ENCODE peak calls at places on chromosomes 12 and 14, in four cellular contexts. M is caudate nucleus, R is cardiac fibroblast, J is sciatic nerve. P is an unnamed sample.

GRCh38 chr12:12439636-12440035 is 82.8 kb downstream of the BORCS5 start:
- DNase-seq in M (no peak), R (peak; percentile 85), J (no peak), P (no peak)

GRCh38 chr12:10610188-10610587 is 3.2 kb downstream of the MAGOHB start:
- DNase-seq in R (no peak), J (no peak), M (no peak), P (no peak)

GRCh38 chr12:54040148-54040494 is 7.3 kb downstream of the HOXC5 start:
- DNase-seq in J (peak; percentile 54), M (no peak), R (no peak), P (peak; percentile 73)

GRCh38 chr12:12181516-12181915 is 85.3 kb downstream of the LRP6 start:
- DNase-seq in J (no peak), M (no peak), R (peak; percentile 43), P (peak; percentile 18)

GRCh38 chr14:76719664-76720063 is 41.6 kb upstream of the VASH1 start:
- DNase-seq in J (no peak), M (no peak), R (no peak), P (no peak)

GRCh38 chr12:57553343-57554202 is 3.7 kb downstream of the KIF5A start:
- DNase-seq in J (no peak), R (no peak), M (no peak), P (no peak)

GRCh38 chr14:21978999-21979314 is 305.3 kb upstream of the OR4E1 start:
- DNase-seq in R (no peak), J (no peak), M (no peak), P (no peak)

GRCh38 chr14:90943367-90943766 is 117.1 kb downstream of the RPS6KA5 start:
- DNase-seq in M (no peak), J (no peak), R (no peak), P (no peak)

GRCh38 chr12:28121433-28121832 is 68.8 kb upstream of the CCDC91 start:
- DNase-seq in J (no peak), R (no peak), M (no peak), P (no peak)

GRCh38 chr14:73744874-73745529 is 30.8 kb upstream of the PNMA1 start:
- DNase-seq in M (no peak), R (no peak), J (no peak), P (no peak)

GRCh38 chr12:49942921-49943662 is 7.4 kb upstream of the AQP2 start:
- DNase-seq in J (peak; percentile 30), R (no peak), M (no peak), P (no peak)

GRCh38 chr14:89750909-89751502 is 203.5 kb downstream of the EFCAB11 start:
- DNase-seq in R (no peak), J (no peak), M (no peak), P (no peak)

GRCh38 chr12:93039062-93039461 is 110.0 kb upstream of the EEA1 start:
- DNase-seq in M (no peak), R (no peak), J (no peak), P (no peak)

GRCh38 chr14:52922656-52923055 is 28.2 kb downstream of the FERMT2 start:
- DNase-seq in M (no peak), R (peak; percentile 51), J (no peak), P (no peak)

GRCh38 chr12:68854554-68854953 is 46.6 kb downstream of the MDM2 start:
- DNase-seq in M (no peak), R (no peak), J (no peak), P (no peak)

GRCh38 chr12:26434299-26434915 is 239.0 kb downstream of the SSPN start:
- DNase-seq in M (no peak), R (peak; percentile 70), J (no peak), P (peak; percentile 75)

GRCh38 chr12:79378496-79378895 is 312.3 kb downstream of the PAWR start:
- DNase-seq in M (no peak), R (no peak), J (no peak), P (no peak)

GRCh38 chr12:1851126-1851791 is 30.9 kb downstream of the LRTM2 start:
- DNase-seq in M (no peak), R (peak; percentile 71), J (no peak), P (peak; percentile 46)

GRCh38 chr12:109734219-109735000 is 20.8 kb downstream of the FAM222A start:
- DNase-seq in J (peak; percentile 42), M (no peak), R (peak; percentile 35), P (no peak)

GRCh38 chr12:72493390-72493789 is 221.2 kb downstream of the TRHDE start:
- DNase-seq in R (no peak), M (no peak), J (no peak), P (no peak)

GRCh38 chr12:132582058-132582420 is 28.3 kb downstream of the LRCOL1 start:
- DNase-seq in R (no peak), J (peak; percentile 81), M (no peak), P (peak; percentile 46)

GRCh38 chr12:5210918-5211290 is 167.2 kb downstream of the KCNA5 start:
- DNase-seq in R (no peak), M (no peak), J (no peak), P (no peak)

GRCh38 chr14:50667491-50668007 is 557 bp downstream of the SAV1 start:
- DNase-seq in M (no peak), J (no peak), R (no peak), P (no peak)

GRCh38 chr14:50040401-50040775 is 76.0 kb downstream of the VCPKMT start:
- DNase-seq in M (no peak), J (no peak), R (peak; percentile 74), P (peak; percentile 58)

GRCh38 chr12:31834158-31834557 is 105.3 kb upstream of the AMN1 start:
- DNase-seq in R (no peak), J (no peak), M (no peak), P (no peak)

GRCh38 chr14:20332386-20332945 is 613 bp downstream of the CCNB1IP1 start:
- DNase-seq in M (no peak), J (no peak), R (peak; percentile 23), P (peak; percentile 38)

GRCh38 chr12:12265571-12266388 is 1.1 kb downstream of the LRP6 start:
- DNase-seq in J (no peak), M (no peak), R (peak; percentile 62), P (peak; percentile 27)

GRCh38 chr12:76551482-76551888 is 8.1 kb downstream of the OSBPL8 start:
- DNase-seq in J (no peak), M (no peak), R (no peak), P (no peak)

GRCh38 chr12:46674818-46675217 is 151.0 kb downstream of the SLC38A4 start:
- DNase-seq in M (no peak), J (no peak), R (no peak), P (no peak)

GRCh38 chr14:101963611-101964296 is 619 bp upstream of the DYNC1H1 start:
- DNase-seq in R (no peak), M (no peak), J (no peak), P (no peak)

GRCh38 chr12:56299308-56299852 is 750 bp downstream of the CS start:
- DNase-seq in M (no peak), R (peak; percentile 33), J (no peak), P (no peak)

GRCh38 chr14:28831126-28831525 is 64.5 kb downstream of the FOXG1 start:
- DNase-seq in M (no peak), J (no peak), R (no peak), P (no peak)

GRCh38 chr14:60753264-60754126 is 18.9 kb downstream of the MNAT1 start:
- DNase-seq in R (peak; percentile 10), M (no peak), J (no peak), P (no peak)

P was measured in AG08395.